ENCODE peak calls at places on chromosomes 13 and 19, in four cellular contexts. N is heart left ventricle, Q is cardiac fibroblast, J is uterus. B is an unnamed sample.

GRCh38 chr13:112670118-112670517 is 19.7 kb upstream of the ATP11A start:
- DNase-seq in N (no peak), J (no peak), Q (no peak), B (no peak)

GRCh38 chr13:44347905-44348304 is 25.7 kb upstream of the SERP2 start:
- DNase-seq in N (no peak), J (no peak), Q (peak; percentile 29), B (no peak)

GRCh38 chr13:26855071-26855470 is 94.5 kb upstream of the GPR12 start:
- DNase-seq in J (no peak), Q (no peak), N (no peak), B (no peak)

GRCh38 chr13:45909724-45910123 is 58.2 kb upstream of the SIAH3 start:
- DNase-seq in Q (peak; percentile 3), J (no peak), N (no peak), B (no peak)

GRCh38 chr13:35252536-35253205 is 223.8 kb downstream of the MAB21L1 start:
- DNase-seq in Q (no peak), J (no peak), N (no peak), B (no peak)

GRCh38 chr13:50320297-50320862 is 305.1 kb downstream of the KCNRG start:
- DNase-seq in Q (peak; percentile 42), N (no peak), J (no peak), B (no peak)

GRCh38 chr19:2274937-2275535 is 6.9 kb downstream of the PEAK3 start:
- DNase-seq in N (peak; percentile 66), Q (peak; percentile 75), J (no peak), B (peak; percentile 87)

GRCh38 chr19:20287070-20287469 is 120.1 kb downstream of the ZNF486 start:
- DNase-seq in N (no peak), J (no peak), Q (no peak), B (no peak)

GRCh38 chr19:40273469-40274360 is 11.4 kb downstream of the AKT2 start:
- DNase-seq in N (no peak), J (no peak), Q (no peak), B (no peak)

GRCh38 chr13:25632166-25632888 is 260.6 kb downstream of the ATP8A2 start:
- DNase-seq in N (no peak), Q (no peak), J (no peak), B (no peak)

GRCh38 chr13:60032836-60033235 is 130.9 kb downstream of the DIAPH3 start:
- DNase-seq in N (no peak), Q (no peak), J (no peak), B (no peak)

GRCh38 chr13:110283661-110284516 is 23.1 kb downstream of the COL4A1 start:
- DNase-seq in J (no peak), Q (peak; percentile 39), N (no peak), B (no peak)

GRCh38 chr19:5738423-5738822 is 18.0 kb downstream of the CATSPERD start:
- DNase-seq in Q (peak; percentile 2), J (no peak), N (no peak), B (no peak)

GRCh38 chr13:33727356-33728083 is 90.4 kb upstream of the RFC3 start:
- DNase-seq in J (no peak), Q (no peak), N (no peak), B (no peak)

GRCh38 chr19:2164020-2164988 is 571 bp downstream of the DOT1L start:
- DNase-seq in J (no peak), Q (no peak), N (no peak), B (no peak)

GRCh38 chr13:31765441-31765840 is 26.1 kb downstream of the RXFP2 start:
- DNase-seq in N (no peak), J (no peak), Q (peak; percentile 60), B (no peak)

GRCh38 chr13:113848431-113849260 is 15.2 kb downstream of the GAS6 start:
- DNase-seq in Q (no peak), N (no peak), J (no peak), B (no peak)

GRCh38 chr13:46071590-46072249 is 19.2 kb upstream of the ZC3H13 start:
- DNase-seq in N (no peak), J (no peak), Q (no peak), B (no peak)

DNA sequence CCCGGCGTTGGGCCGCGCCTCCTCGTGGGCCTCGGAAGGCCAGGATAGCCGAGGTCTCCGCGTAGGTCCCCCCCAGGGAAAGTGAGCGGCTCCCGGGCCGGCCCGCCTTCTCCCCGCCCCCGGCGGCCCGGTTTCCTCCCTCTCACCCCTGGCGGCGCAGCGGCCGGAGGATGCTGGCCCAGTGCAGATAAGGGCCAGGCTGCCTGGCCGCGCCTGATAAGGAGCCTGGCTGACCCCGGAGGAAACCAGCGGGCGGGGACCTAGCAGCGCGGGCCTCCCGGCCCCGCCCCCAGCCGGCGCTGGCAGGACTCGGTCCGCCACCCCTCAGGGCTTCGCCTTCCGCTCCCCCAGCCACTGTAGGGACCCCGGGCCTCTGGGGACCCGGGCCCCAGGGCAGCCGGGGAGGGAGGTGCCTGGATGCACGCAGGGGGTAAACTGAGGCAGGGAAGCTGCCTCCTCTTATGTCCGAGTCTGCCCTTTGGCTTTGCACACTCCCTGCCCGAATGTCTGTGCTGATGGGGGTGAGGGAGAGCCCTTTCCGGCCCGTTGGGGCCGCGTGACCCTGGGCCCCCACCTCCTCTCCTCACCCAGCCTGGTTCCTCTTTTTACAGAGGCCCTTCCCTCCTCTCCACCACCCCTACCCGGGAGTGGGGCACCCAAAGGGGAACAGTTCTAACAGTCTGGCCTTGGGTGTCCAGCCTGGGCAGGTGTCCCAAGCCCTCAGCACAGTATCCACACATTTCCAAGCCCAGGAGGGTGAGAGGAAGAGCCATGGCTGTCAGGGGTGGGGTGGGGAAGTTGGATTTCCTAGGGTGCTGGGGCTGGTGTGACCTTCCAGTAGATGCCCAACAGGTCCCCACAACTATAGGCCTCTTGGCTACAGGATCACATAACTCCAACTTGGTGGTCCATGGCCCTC is at the start of gene LYL1:
- DNase-seq in Q (peak; percentile 77), J (peak; percentile 79), N (peak; percentile 93), B (peak; percentile 89)
- H3K4me3 ChIP-seq in Q (peak within 1 kb of the TSS; percentile 27), J (peak within 1 kb of the TSS; percentile 37), N (peak within 1 kb of the TSS; percentile 59), B (peak within 1 kb of the TSS; percentile 54)

DNA sequence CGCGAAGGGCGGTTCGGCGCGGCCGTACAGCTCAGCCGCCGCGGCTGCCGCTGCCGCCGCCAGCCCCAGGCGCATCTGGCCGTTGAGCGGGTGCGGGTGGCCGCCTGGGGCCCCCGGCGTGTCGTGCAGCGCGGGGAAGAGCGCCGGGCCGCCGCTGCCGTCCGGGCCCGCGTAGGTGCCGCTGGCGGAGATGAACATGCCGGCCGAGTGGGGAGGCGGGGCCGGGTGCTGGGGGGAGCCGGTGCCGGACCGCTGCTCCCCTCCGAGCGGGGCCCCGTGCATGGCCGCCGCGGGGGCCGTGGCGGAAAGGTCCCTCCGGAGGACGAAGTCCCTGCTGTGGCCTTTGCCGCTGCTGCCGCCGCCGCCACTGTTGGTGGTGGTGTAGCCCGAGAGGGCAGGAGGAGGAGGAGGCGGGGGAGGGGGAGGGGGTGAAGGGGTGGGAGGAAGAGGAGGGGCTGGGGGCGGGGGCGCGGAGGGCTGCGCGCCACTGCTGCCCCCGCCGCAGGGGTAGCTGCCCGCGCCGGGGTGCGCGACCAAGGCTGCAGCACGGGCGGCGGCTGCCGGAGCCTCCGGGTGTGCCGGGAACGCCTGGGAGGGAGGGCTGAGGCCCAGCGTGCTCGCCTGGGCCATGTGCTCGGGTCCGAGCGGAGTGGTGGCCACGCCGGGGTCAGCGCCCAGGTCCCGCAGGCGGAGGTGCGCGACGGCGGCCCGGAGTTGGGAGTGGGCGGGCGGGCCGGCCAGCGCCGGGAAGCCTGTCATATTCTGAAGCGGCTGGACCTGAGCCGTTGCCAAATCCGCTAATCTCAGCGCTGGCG is 599 bp downstream of the ZIC5 start:
- DNase-seq in N (no peak), J (no peak), Q (no peak), B (no peak)
- H3K4me3 ChIP-seq in N (peak overlapping the region; percentile 38), J (no peak overlapping the region), Q (no peak overlapping the region), B (no peak overlapping the region)

DNA sequence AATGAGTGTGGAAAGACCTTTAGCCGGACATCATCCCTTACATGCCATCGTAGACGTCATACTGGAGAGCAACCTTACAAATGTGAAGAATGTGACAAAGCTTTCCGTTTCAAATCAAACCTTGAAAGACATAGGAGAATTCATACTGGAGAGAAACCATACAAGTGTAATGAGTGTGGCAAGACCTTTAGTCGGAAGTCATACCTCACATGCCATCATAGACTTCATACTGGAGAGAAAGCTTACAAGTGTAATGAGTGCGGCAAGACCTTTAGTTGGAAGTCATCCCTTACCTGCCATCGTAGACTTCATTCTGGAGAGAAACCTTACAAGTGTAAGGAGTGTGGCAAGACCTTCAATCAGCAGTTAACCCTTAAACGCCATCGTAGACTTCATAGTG is 11.7 kb upstream of the ZNF813 start:
- DNase-seq in J (no peak), N (no peak), Q (no peak), B (no peak)
- H3K4me3 ChIP-seq in J (no peak overlapping the region), N (no peak overlapping the region), Q (no peak overlapping the region), B (no peak overlapping the region)

DNA sequence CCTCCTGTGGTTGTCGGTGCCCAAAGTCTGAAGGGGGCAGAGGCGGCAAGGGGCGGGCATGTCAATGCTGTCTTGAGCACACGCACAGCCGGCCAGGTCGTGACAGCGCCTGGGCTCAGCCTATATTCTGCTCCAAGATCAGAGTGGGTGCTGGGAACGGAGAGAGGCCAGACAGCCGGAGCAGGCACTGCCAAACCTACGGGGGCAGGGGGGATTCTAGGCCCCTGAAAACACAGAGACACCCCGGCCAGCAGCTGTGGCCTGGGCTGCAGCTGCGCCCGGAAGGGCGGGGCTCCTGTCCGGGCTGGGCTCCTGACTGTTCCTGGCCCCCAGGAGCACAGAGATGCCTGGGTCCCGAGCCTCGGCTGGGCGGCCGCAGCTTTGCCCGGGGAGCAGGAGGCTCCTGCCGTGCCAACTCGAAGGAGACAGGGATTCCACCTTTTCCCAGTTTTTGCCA is 2662.9 kb upstream of the PCDH20 start:
- DNase-seq in N (no peak), Q (no peak), J (no peak), B (no peak)
- H3K4me3 ChIP-seq in N (no peak overlapping the region), Q (no peak overlapping the region), J (no peak overlapping the region), B (no peak overlapping the region)

DNA sequence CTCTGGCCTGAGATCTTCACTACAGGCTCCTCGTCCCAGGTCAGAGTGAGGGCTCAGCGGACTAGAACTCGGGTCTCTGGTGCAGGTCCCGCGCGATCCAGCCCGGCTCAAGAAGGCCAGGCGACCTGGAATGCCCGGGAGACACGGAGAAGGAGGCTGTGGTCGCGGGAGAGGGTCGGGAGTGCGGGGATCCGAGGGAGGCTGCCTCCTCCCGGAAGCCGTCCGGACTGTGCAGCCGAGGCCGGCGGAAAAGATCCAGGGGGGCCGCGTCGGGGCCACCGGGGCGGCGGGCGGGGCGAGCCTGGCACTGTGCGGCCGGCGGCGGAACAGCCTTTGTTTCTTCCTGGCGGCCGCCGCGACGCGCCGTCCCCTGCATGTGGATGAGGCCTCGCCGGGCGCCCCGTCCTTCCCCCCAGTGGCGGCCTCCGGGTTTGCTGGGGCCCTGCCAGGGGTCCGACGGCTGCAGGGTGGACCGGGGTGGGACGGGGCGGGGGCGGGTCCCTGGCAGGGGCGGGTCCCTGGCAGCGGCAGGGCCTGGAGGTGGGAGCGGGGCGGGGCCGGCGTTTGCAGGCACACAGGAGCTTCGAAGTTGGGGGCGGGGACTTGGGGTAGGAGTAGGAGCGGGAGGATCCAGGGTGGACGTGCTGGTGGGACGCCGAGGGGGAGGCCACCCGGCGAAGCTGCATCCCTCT is 1.0 kb upstream of the SLC7A10 start:
- DNase-seq in Q (peak; percentile 59), N (no peak), J (no peak), B (peak; percentile 18)
- H3K4me3 ChIP-seq in Q (no peak overlapping the region), N (peak overlapping the region; percentile 15), J (no peak overlapping the region), B (no peak overlapping the region)

GRCh38 chr13:99656092-99656745 is 154.9 kb downstream of the TM9SF2 start:
- DNase-seq in J (peak; percentile 82), N (peak; percentile 68), Q (peak; percentile 79), B (peak; percentile 78)
- H3K4me3 ChIP-seq in J (no peak overlapping the region), N (no peak overlapping the region), Q (no peak overlapping the region), B (no peak overlapping the region)

GRCh38 chr13:75762066-75762937 is 126.2 kb downstream of the LMO7 start:
- DNase-seq in Q (peak; percentile 22), N (no peak), J (no peak), B (no peak)
- H3K4me3 ChIP-seq in Q (no peak overlapping the region), N (peak overlapping the region; percentile 47), J (no peak overlapping the region), B (no peak overlapping the region)

B was measured in BE2C.